ENCODE peak calls at places on chromosomes 12 and 14, in four cellular contexts. K is IMR-90, S is vagina, X is suprapubic skin. J is an unnamed sample.

GRCh38 chr14:103382375-103382774 is 2.8 kb upstream of the MARK3 start:
- DNase-seq in X (no peak), K (peak), S (no peak), J (peak)

GRCh38 chr12:38385492-38385864 is 68.9 kb downstream of the ALG10B start:
- DNase-seq in K (no peak), X (no peak), S (no peak), J (no peak)

GRCh38 chr14:103561381-103562134 is 899 bp downstream of the BAG5 start:
- DNase-seq in X (peak), K (peak), S (no peak), J (peak)

GRCh38 chr14:75198291-75198933 is 22.0 kb upstream of the TMED10 start:
- DNase-seq in K (no peak), S (no peak), X (no peak), J (no peak)

GRCh38 chr14:68507544-68508081 is 285.3 kb downstream of the ZFP36L1 start:
- DNase-seq in X (peak), S (no peak), K (no peak), J (no peak)

GRCh38 chr14:75440733-75441474 is 13.1 kb downstream of the JDP2 start:
- DNase-seq in S (no peak), X (no peak), K (peak), J (peak)

GRCh38 chr14:59919582-59920377 is at the start of gene LRRC9:
- DNase-seq in K (no peak), X (no peak), S (no peak), J (peak)

GRCh38 chr12:106329231-106329985 is 26.9 kb downstream of the TCP11L2 start:
- DNase-seq in S (no peak), X (no peak), K (no peak), J (no peak)

GRCh38 chr12:93466625-93467350 is 526 bp upstream of the MRPL42 start:
- DNase-seq in X (no peak), S (no peak), K (no peak), J (no peak)

GRCh38 chr14:64942531-64943111 is at the start of gene GPX2:
- DNase-seq in K (no peak), S (no peak), X (no peak), J (no peak)

GRCh38 chr12:49777341-49777740 is 36.0 kb downstream of the TMBIM6 start:
- DNase-seq in K (no peak), S (no peak), X (no peak), J (no peak)

GRCh38 chr12:47942327-47943230 is 20.8 kb upstream of the TMEM106C start:
- DNase-seq in K (no peak), X (no peak), S (no peak), J (no peak)

GRCh38 chr12:54497883-54498282 is 331 bp downstream of the NCKAP1L start:
- DNase-seq in K (no peak), X (no peak), S (no peak), J (no peak)
- TF ChIP-seq CTCF in K (no peak), X (no peak), S (no peak), J (no peak)

DNA sequence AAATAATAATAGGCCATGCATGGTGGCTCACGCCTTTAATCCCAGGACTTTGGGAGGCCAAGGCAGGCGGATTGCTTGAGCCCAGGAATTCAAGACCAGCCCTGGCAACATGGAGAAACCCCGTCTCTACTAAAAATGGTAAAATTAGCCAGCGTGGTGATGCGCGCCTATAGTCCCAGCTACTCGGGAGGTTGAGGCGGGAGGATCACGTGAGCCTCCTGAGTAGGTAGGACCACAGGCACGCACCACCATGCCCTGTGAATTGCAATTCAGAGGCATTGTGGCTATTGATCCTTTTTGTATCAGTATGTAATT is 2.3 kb downstream of the ARHGDIB start:
- DNase-seq in X (no peak), S (no peak), K (no peak), J (no peak)
- H3K4me3 ChIP-seq in X (peak), S (peak), K (no peak), J (no peak)

DNA sequence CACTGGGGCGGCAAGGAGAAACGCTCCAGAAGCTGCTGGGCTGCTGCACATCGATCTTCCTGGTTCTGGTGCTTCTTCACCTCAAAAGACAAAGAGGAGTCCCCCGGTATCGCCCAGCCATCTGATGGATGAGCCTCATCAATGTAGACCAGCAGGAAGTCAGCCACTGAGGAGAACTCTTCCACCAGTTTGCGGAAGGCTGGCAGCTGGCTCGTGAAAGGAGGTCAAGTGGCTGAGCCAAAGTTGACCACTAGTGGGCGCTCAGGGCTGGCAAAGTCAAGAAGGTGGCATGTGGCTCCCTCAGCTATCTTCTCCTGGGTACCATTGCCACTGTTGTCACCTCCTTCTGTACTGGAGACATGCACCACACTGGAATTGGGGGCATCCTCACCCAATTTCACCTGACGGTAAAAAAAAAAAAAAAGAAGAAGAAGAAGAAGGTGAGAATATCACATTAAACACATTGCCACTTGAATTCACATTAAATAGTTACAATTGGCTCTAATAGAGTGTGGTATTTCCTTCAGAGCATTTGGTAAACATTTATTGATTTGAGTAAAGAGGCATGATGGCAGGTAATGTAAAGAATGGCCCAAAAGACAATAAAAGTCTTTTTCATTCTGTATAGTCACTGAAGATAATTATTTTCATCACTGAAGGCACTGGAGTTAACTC is 8.3 kb downstream of the DIO2 start:
- DNase-seq in S (no peak), X (no peak), K (no peak), J (no peak)
- TF ChIP-seq CTCF in S (no peak), X (no peak), K (peak), J (peak)

GRCh38 chr12:124453419-124454351 is 113.7 kb downstream of the NCOR2 start:
- DNase-seq in X (peak), S (no peak), K (peak), J (peak)
- H3K4me3 ChIP-seq in X (no peak), S (no peak), K (no peak), J (no peak)

DNA sequence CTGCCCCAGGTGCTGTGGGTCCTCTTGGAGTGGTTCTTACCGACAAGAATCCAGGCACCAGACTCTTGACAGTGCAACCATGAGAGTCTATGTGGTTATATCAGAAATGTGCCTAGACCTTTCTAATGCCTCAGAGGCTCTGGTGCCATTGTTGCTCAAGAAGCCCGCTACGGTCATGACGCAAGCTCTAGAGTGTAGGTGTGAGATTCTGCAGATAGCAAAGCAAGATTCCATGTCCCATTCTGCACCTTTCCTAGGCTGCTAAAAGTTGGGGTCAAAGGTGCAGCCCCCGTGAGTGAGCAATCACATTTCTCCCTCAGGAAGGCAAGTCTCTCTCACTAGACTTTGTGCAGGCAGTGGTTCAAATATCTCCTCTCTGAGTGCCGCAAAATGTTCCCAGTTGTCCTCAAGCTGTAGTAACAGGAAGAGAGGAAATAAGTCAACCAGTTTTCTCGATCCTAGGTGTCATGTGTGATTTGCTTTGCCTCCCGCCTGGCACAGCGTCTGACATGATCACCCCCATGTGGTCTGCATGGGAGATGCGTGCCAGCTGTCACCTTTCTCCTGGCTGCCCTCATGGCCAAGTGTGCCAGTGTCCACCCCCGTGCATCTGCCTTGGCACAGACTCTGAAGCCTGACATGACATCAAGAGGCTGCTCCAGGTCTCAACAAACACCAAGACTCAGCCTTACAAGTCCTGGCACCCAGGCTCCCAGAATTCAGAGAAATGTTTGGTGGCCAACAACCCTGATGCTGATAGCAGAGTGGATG is 122.5 kb upstream of the COCH start:
- DNase-seq in K (no peak), S (no peak), X (no peak), J (no peak)
- TF ChIP-seq CTCF in K (no peak), S (no peak), X (no peak), J (no peak)

GRCh38 chr12:52439845-52440244 is 5.7 kb upstream of the KRT75 start:
- DNase-seq in X (no peak), K (no peak), S (no peak), J (no peak)

GRCh38 chr12:52442600-52443061 is 8.5 kb upstream of the KRT75 start:
- DNase-seq in K (peak), X (no peak), S (no peak), J (peak)

GRCh38 chr12:52439420-52439819 is 5.2 kb upstream of the KRT75 start:
- DNase-seq in K (no peak), S (no peak), X (no peak), J (no peak)

GRCh38 chr12:52440821-52441319 is 6.7 kb upstream of the KRT75 start:
- DNase-seq in S (no peak), X (no peak), K (peak), J (no peak)

DNA sequence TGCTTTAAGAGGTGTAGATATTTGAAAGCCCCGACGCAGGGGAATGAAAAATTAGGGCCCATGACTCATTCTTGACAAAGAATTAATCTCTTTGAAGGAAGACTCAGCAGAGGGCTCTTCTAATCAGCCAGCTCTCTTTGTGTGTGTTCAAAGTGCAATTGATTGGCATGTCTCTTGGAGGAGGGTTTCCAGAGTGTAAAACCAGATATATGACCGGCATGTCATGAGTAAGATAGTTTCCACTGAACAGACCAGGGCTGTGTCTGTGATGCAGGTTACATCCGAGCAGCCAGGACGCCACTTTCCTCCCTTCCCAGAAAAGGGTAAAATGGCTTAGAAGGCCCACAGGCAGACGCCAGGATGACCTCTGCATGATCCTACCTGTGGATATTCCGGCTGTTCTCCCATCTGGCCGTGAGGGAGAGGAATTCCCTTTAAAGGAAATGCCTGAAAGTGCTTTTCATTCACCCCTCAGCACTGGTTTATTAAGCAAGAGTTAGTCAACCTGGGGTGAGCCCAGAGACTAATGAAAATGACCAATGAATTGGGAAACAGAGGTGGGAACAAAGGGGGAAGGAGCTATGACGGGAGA is 7.2 kb upstream of the KRT75 start:
- DNase-seq in X (no peak), S (no peak), K (peak), J (no peak)
- H3K4me3 ChIP-seq in X (no peak), S (no peak), K (no peak), J (no peak)

J was measured in fibroblast of villous mesenchyme.